ENCODE peak calls at places on chromosomes 2 and 18, in ten cellular contexts. O is breast epithelium, Z is neural crest cell, E is thoracic aorta, M is tibial nerve, I is endothelial cell, P is GM23338, U is sigmoid colon, H is WTC11, N is cardiac fibroblast. T is an unnamed sample.

GRCh38 chr18:48161201-48161910 is 230.9 kb upstream of the SMAD2 start:
- DNase-seq in O (peak; percentile 85), Z (peak; percentile 79), E (peak; percentile 39), M (peak; percentile 59), I (peak; percentile 80), P (peak; percentile 82), U (peak; percentile 91), H (peak; percentile 78), N (peak; percentile 91), T (peak; percentile 78)

GRCh38 chr2:181457121-181457740 is at the start of gene ITGA4:
- DNase-seq in O (peak; percentile 51), Z (peak; percentile 82), E (no peak), M (peak; percentile 28), I (peak; percentile 84), P (peak; percentile 90), U (peak; percentile 82), H (peak; percentile 88), N (peak; percentile 83), T (peak; percentile 71)

GRCh38 chr2:231709636-231709980 is 1.3 kb downstream of the PTMA start:
- DNase-seq in O (no peak), Z (no peak), E (no peak), M (no peak), I (no peak), P (no peak), U (peak; percentile 84), H (no peak), N (no peak), T (no peak)

GRCh38 chr2:104658149-104658839 is 195.6 kb upstream of the POU3F3 start:
- DNase-seq in O (no peak), Z (peak; percentile 42), E (no peak), M (no peak), I (peak; percentile 27), P (peak; percentile 81), U (no peak), H (peak; percentile 59), N (no peak), T (no peak)

GRCh38 chr18:45168883-45169585 is 446.2 kb upstream of the SLC14A2 start:
- DNase-seq in O (no peak), Z (no peak), E (no peak), M (no peak), I (no peak), P (no peak), U (no peak), H (no peak), N (peak; percentile 85), T (no peak)

GRCh38 chr18:25284861-25285574 is 66.9 kb downstream of the ZNF521 start:
- DNase-seq in O (no peak), Z (no peak), E (no peak), M (no peak), I (no peak), P (peak; percentile 21), U (no peak), H (no peak), N (peak; percentile 88), T (no peak)

GRCh38 chr2:66581461-66582363 is 146.8 kb downstream of the MEIS1 start:
- DNase-seq in O (no peak), Z (peak; percentile 33), E (no peak), M (no peak), I (peak; percentile 31), P (peak; percentile 77), U (peak; percentile 89), H (peak; percentile 57), N (no peak), T (peak; percentile 38)

GRCh38 chr2:159256159-159256558 is 30.3 kb downstream of the WDSUB1 start:
- DNase-seq in O (no peak), Z (no peak), E (no peak), M (no peak), I (no peak), P (no peak), U (no peak), H (no peak), N (peak; percentile 15), T (no peak)

DNA sequence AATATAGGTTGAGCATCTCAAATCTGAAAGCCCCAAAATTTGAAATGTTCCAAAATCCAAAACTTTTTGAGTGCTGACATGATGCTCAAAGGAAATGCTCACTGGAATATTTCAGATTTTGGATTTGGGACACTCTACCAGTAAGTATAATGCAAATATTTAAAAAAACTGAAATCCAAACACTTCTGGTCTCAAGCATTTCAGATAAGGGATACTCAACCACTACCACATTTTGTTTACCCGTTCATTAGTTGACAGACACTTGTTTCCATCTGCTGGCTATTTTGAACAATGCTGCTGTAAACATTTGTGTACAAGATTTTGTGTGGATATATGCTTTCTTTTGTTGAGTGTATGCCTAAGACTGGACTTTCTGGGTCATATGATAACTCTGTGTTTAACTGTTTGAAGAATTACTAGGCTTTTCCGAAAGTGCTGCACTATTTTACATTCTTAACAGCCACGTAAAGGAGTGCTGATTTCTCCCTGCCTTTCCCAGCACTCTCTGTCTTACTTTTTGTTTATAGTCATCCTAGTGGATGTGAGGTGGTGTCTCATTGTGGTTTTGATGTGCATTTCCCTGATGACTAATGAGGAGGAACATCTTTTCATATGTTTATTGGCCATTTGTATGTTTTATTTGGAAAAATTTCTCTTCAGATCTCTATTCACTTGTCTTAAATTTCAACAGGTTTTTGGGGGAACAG is 19.5 kb upstream of the DCDC2C start:
- DNase-seq in O (no peak), Z (no peak), E (no peak), M (no peak), I (no peak), P (no peak), U (no peak), H (no peak), N (no peak), T (no peak)
- TF ChIP-seq CTCF in O (no peak), Z (no peak), E (no peak), M (no peak), I (no peak), P (no peak), U (no peak), H (no peak), N (no peak), T (no peak)

GRCh38 chr18:11322006-11322405 is 172.6 kb upstream of the PIEZO2 start:
- DNase-seq in O (no peak), Z (no peak), E (no peak), M (no peak), I (no peak), P (no peak), U (no peak), H (no peak), N (no peak), T (no peak)

GRCh38 chr18:11324956-11325873 is 175.8 kb upstream of the PIEZO2 start:
- DNase-seq in O (no peak), Z (no peak), E (no peak), M (no peak), I (no peak), P (no peak), U (no peak), H (no peak), N (peak; percentile 67), T (no peak)

GRCh38 chr18:11324510-11324909 is 175.1 kb upstream of the PIEZO2 start:
- DNase-seq in O (no peak), Z (no peak), E (no peak), M (no peak), I (no peak), P (no peak), U (no peak), H (no peak), N (peak; percentile 54), T (no peak)

GRCh38 chr18:11322716-11323115 is 173.3 kb upstream of the PIEZO2 start:
- DNase-seq in O (no peak), Z (no peak), E (no peak), M (no peak), I (no peak), P (peak; percentile 55), U (no peak), H (peak; percentile 35), N (no peak), T (no peak)

DNA sequence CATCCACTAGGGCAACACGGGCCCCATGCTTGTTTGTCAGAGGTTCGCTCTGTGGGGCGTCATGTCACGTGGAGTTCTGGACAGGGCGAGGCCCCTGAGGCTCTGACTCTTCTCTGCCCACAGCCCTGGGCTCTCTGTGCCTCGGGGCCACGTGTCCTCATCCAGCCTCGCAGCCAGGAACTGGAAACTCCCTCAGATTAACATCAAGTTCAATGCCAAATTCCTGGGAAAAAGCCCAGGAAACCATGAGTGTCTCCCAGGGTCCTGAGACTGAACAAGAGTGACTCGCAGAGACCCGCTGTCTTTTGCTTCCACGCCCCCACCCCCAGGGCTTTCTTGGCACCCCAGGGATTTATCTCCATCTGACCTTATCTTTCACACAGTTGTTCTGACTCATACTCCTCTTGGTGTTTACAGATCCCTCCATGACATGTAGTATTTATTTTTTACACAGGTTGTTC is 174.0 kb upstream of the PIEZO2 start:
- DNase-seq in O (no peak), Z (no peak), E (no peak), M (no peak), I (no peak), P (no peak), U (no peak), H (no peak), N (peak; percentile 73), T (no peak)
- TF ChIP-seq CTCF in O (no peak), Z (no peak), E (no peak), M (no peak), I (no peak), P (no peak), U (no peak), H (no peak), N (no peak), T (no peak)

GRCh38 chr2:199903111-199903510 is 8.0 kb upstream of the C2orf69 start:
- DNase-seq in O (no peak), Z (no peak), E (no peak), M (no peak), I (no peak), P (no peak), U (no peak), H (no peak), N (no peak), T (no peak)
- TF ChIP-seq CTCF in O (no peak), Z (no peak), E (no peak), M (no peak), I (no peak), P (no peak), U (no peak), H (no peak), N (no peak), T (no peak)

GRCh38 chr2:108384662-108385393 is 7.1 kb downstream of the SULT1C4 start:
- DNase-seq in O (no peak), Z (no peak), E (no peak), M (no peak), I (no peak), P (no peak), U (no peak), H (no peak), N (no peak), T (no peak)

GRCh38 chr2:108382196-108382595 is 4.4 kb downstream of the SULT1C4 start:
- DNase-seq in O (no peak), Z (no peak), E (no peak), M (no peak), I (no peak), P (peak; percentile 15), U (no peak), H (no peak), N (no peak), T (no peak)

GRCh38 chr2:108385411-108386071 is 7.8 kb downstream of the SULT1C4 start:
- DNase-seq in O (no peak), Z (no peak), E (no peak), M (no peak), I (no peak), P (no peak), U (no peak), H (no peak), N (no peak), T (no peak)

GRCh38 chr2:108388045-108388444 is 10.3 kb downstream of the SULT1C4 start:
- DNase-seq in O (no peak), Z (no peak), E (no peak), M (no peak), I (no peak), P (no peak), U (no peak), H (no peak), N (no peak), T (no peak)

GRCh38 chr2:108383146-108383830 is 5.5 kb downstream of the SULT1C4 start:
- DNase-seq in O (no peak), Z (no peak), E (no peak), M (no peak), I (no peak), P (peak; percentile 47), U (no peak), H (no peak), N (no peak), T (no peak)
- TF ChIP-seq CTCF in O (no peak), Z (no peak), E (no peak), M (no peak), I (no peak), P (peak; percentile 35), U (no peak), H (no peak), N (peak; percentile 18), T (no peak)

T was measured in progenitor cell of endocrine pancreas.